ENCODE peak calls at places on chromosome X, in six cellular contexts. One of them, this sample, is unnamed.

GRCh38 chrX:151004085-151004484 is 20.9 kb downstream of the HMGB3 start:
- DNase-seq in left ventricle myocardium inferior: no peak
- DNase-seq in CD4-positive, alpha-beta T cell: no peak
- DNase-seq in mammary epithelial cell: no peak
- DNase-seq in fibroblast of lung: no peak
- DNase-seq in A549: no peak
- DNase-seq in this sample: no peak

GRCh38 chrX:12372111-12372510 is 233.8 kb downstream of the FRMPD4 start:
- DNase-seq in left ventricle myocardium inferior: no peak
- DNase-seq in CD4-positive, alpha-beta T cell: no peak
- DNase-seq in mammary epithelial cell: peak; percentile 91
- DNase-seq in fibroblast of lung: no peak
- DNase-seq in A549: no peak
- DNase-seq in this sample: peak; percentile 42

GRCh38 chrX:132968282-132968681 is 9.9 kb upstream of the HS6ST2 start:
- DNase-seq in left ventricle myocardium inferior: no peak
- DNase-seq in CD4-positive, alpha-beta T cell: no peak
- DNase-seq in mammary epithelial cell: no peak
- DNase-seq in fibroblast of lung: no peak
- DNase-seq in A549: no peak
- DNase-seq in this sample: no peak

GRCh38 chrX:3166670-3167455 is 125.6 kb downstream of the ARSF start:
- DNase-seq in left ventricle myocardium inferior: no peak
- DNase-seq in CD4-positive, alpha-beta T cell: no peak
- DNase-seq in mammary epithelial cell: no peak
- DNase-seq in fibroblast of lung: no peak
- DNase-seq in A549: no peak
- DNase-seq in this sample: no peak

GRCh38 chrX:75596178-75596577 is 73.3 kb upstream of the ZDHHC15 start:
- DNase-seq in left ventricle myocardium inferior: no peak
- DNase-seq in CD4-positive, alpha-beta T cell: no peak
- DNase-seq in mammary epithelial cell: no peak
- DNase-seq in fibroblast of lung: no peak
- DNase-seq in A549: no peak
- DNase-seq in this sample: no peak

GRCh38 chrX:21798677-21799219 is 40.7 kb upstream of the MBTPS2 start:
- DNase-seq in left ventricle myocardium inferior: no peak
- DNase-seq in CD4-positive, alpha-beta T cell: no peak
- DNase-seq in mammary epithelial cell: peak; percentile 94
- DNase-seq in fibroblast of lung: peak; percentile 59
- DNase-seq in A549: peak; percentile 9
- DNase-seq in this sample: peak; percentile 59

GRCh38 chrX:24506082-24506481 is 41.0 kb downstream of the PDK3 start:
- DNase-seq in left ventricle myocardium inferior: no peak
- DNase-seq in CD4-positive, alpha-beta T cell: no peak
- DNase-seq in mammary epithelial cell: peak; percentile 67
- DNase-seq in fibroblast of lung: no peak
- DNase-seq in A549: no peak
- DNase-seq in this sample: peak; percentile 54

GRCh38 chrX:7147431-7147977 is at the start of gene STS:
- DNase-seq in left ventricle myocardium inferior: peak; percentile 38
- DNase-seq in CD4-positive, alpha-beta T cell: peak; percentile 1
- DNase-seq in mammary epithelial cell: peak; percentile 27
- DNase-seq in fibroblast of lung: no peak
- DNase-seq in A549: no peak
- DNase-seq in this sample: no peak

DNA sequence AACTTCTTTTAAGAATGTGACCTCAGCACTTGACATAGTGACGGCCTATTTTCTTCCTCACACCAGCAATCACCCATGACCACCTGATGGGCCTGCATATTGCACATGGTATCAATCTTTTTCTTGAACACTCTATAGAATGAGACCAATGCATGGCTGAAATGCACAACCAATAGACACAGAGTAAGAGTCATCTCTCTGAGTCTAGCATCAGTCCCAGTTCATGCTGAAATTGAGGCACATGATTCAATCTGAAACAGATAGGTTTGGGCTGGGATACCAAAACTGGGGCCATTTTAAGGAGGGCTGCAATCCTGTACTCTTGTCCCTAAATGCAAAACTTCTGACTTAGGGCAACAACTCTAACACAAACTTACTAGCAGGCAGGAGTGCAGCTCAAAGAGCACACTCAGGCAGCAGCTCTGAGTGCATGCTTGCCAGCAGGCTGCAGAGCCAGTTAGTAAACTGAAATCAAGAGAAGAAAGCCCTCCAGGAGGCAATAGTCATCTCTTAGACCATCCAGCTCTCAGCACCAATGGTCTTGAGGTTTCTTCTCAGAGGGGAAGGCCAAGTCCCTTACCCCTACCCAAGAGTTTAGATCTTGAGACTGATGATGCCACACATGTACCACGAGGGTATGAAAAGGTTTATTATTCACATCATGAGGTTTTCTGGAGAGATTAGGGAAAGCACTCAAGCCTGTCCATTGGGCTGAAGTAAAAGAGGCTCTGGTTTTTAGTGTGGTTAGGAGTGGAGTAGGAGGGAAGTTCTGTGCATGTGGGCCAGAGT is 24.7 kb upstream of the GPR101 start:
- DNase-seq in left ventricle myocardium inferior: no peak
- DNase-seq in CD4-positive, alpha-beta T cell: no peak
- DNase-seq in mammary epithelial cell: no peak
- DNase-seq in fibroblast of lung: no peak
- DNase-seq in A549: no peak
- DNase-seq in this sample: no peak
- TF ChIP-seq CTCF in left ventricle myocardium inferior: no peak
- TF ChIP-seq CTCF in CD4-positive, alpha-beta T cell: no peak
- TF ChIP-seq CTCF in mammary epithelial cell: no peak
- TF ChIP-seq CTCF in fibroblast of lung: no peak
- TF ChIP-seq CTCF in A549: no peak
- TF ChIP-seq CTCF in this sample: no peak

GRCh38 chrX:45842916-45843315 is 642.2 kb upstream of the DIPK2B start:
- DNase-seq in left ventricle myocardium inferior: no peak
- DNase-seq in CD4-positive, alpha-beta T cell: no peak
- DNase-seq in mammary epithelial cell: no peak
- DNase-seq in fibroblast of lung: no peak
- DNase-seq in A549: no peak
- DNase-seq in this sample: no peak
- H3K27ac ChIP-seq in left ventricle myocardium inferior: no peak overlapping the region
- H3K27ac ChIP-seq in CD4-positive, alpha-beta T cell: no peak overlapping the region
- H3K27ac ChIP-seq in mammary epithelial cell: no peak overlapping the region
- H3K27ac ChIP-seq in fibroblast of lung: no peak overlapping the region
- H3K27ac ChIP-seq in A549: no peak overlapping the region
- H3K27ac ChIP-seq in this sample: no peak overlapping the region

GRCh38 chrX:96027363-96027894 is 657.2 kb upstream of the DIAPH2 start:
- DNase-seq in left ventricle myocardium inferior: no peak
- DNase-seq in CD4-positive, alpha-beta T cell: no peak
- DNase-seq in mammary epithelial cell: no peak
- DNase-seq in fibroblast of lung: peak; percentile 89
- DNase-seq in A549: no peak
- DNase-seq in this sample: no peak
- TF ChIP-seq CTCF in left ventricle myocardium inferior: no peak
- TF ChIP-seq CTCF in CD4-positive, alpha-beta T cell: no peak
- TF ChIP-seq CTCF in mammary epithelial cell: no peak
- TF ChIP-seq CTCF in fibroblast of lung: no peak
- TF ChIP-seq CTCF in A549: no peak
- TF ChIP-seq CTCF in this sample: no peak

DNA sequence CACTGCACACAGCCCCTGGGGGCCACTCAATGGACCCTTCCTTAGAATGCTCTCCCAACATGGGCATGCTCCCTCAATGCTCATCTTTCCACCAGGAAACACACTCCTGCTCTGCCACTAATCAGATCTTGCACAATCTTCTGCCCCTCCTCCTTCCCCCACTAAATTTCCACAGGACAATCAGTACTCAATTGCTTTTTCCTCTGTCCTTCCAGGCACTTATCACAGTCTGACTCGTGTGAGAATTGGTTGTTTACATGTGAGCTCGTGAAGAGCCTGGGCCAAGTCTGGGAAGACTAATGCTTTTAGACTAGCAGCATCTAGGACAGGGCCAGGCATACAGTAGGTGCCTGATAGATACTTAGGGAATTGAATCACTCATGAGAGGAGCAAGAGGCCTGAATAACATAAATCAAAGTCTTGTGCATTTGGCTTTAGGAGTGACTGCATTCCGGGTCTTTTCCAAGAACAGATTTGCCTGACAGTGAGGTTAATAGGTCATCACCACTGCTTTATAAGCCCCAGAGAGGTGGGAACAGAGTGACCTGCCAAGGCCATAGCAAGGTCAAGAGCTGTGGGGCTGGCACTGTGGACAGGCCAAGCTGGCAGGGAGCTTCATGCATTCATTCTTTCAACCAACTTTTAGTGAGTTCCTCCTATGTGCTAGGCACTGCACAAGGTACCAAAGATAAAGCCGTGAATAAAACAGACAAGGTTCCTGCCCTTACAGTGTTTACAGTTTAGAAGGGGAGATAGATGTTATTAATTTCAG is 55.0 kb downstream of the PRPS1 start:
- DNase-seq in left ventricle myocardium inferior: no peak
- DNase-seq in CD4-positive, alpha-beta T cell: no peak
- DNase-seq in mammary epithelial cell: no peak
- DNase-seq in fibroblast of lung: peak; percentile 71
- DNase-seq in A549: no peak
- DNase-seq in this sample: no peak
- H3K27ac ChIP-seq in left ventricle myocardium inferior: peak overlapping the region; percentile 72
- H3K27ac ChIP-seq in CD4-positive, alpha-beta T cell: no peak overlapping the region
- H3K27ac ChIP-seq in mammary epithelial cell: no peak overlapping the region
- H3K27ac ChIP-seq in fibroblast of lung: no peak overlapping the region
- H3K27ac ChIP-seq in A549: peak overlapping the region; percentile 47
- H3K27ac ChIP-seq in this sample: peak overlapping the region; percentile 94

GRCh38 chrX:152601848-152602616 is 35.7 kb upstream of the GABRQ start:
- DNase-seq in left ventricle myocardium inferior: no peak
- DNase-seq in CD4-positive, alpha-beta T cell: no peak
- DNase-seq in mammary epithelial cell: peak; percentile 6
- DNase-seq in fibroblast of lung: no peak
- DNase-seq in A549: no peak
- DNase-seq in this sample: no peak
- TF ChIP-seq CTCF in left ventricle myocardium inferior: no peak
- TF ChIP-seq CTCF in CD4-positive, alpha-beta T cell: no peak
- TF ChIP-seq CTCF in mammary epithelial cell: no peak
- TF ChIP-seq CTCF in fibroblast of lung: no peak
- TF ChIP-seq CTCF in A549: no peak
- TF ChIP-seq CTCF in this sample: no peak

DNA sequence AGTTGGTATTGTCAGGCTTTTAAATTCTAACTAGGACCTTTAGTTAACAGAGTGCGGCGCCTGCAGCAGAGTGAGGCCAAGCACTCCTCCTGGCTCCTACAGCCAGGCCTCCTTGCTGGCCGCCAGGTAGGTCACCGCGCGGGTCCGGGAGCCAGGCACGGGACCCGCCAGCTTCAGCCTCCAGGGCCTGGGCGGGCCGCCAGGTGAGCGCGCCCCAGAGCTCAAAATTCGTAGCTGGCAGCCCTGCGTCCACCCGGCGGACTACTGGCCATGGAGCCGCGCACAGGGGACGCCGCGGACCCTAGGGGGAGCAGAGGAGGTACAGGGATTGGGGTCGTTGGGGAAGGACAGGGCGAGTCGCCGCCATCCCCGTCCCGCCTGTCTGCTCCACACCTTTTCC is at the start of gene MAGIX:
- DNase-seq in left ventricle myocardium inferior: no peak
- DNase-seq in CD4-positive, alpha-beta T cell: no peak
- DNase-seq in mammary epithelial cell: no peak
- DNase-seq in fibroblast of lung: no peak
- DNase-seq in A549: no peak
- DNase-seq in this sample: no peak
- H3K27ac ChIP-seq in left ventricle myocardium inferior: peak within 1 kb of the TSS; percentile 95
- H3K27ac ChIP-seq in CD4-positive, alpha-beta T cell: peak within 1 kb of the TSS; percentile 65
- H3K27ac ChIP-seq in mammary epithelial cell: no peak within 1 kb of the TSS
- H3K27ac ChIP-seq in fibroblast of lung: peak within 1 kb of the TSS; percentile 27
- H3K27ac ChIP-seq in A549: peak within 1 kb of the TSS; percentile 90
- H3K27ac ChIP-seq in this sample: peak within 1 kb of the TSS; percentile 100

DNA sequence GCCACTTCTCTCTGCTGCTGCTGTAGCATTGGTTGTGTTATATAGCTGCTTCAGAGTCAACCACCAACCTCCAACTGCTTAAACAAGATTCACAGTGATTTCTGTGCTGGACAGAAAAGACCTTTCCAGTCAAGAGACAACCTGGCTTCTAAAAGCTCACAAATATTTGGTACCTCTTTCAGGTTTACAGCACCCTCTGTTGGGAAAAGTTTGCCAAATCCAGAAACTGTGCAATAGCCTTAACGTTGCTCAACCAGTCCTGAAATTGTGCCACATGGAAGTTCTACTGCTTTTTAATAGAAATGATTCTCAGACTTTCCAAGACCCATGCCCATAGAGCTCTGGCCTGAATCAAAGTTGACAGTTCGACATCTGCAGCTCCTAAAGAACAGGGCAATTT is 842.1 kb upstream of the HTR2C start:
- DNase-seq in left ventricle myocardium inferior: no peak
- DNase-seq in CD4-positive, alpha-beta T cell: no peak
- DNase-seq in mammary epithelial cell: peak; percentile 8
- DNase-seq in fibroblast of lung: no peak
- DNase-seq in A549: no peak
- DNase-seq in this sample: peak; percentile 1
- TF ChIP-seq CTCF in left ventricle myocardium inferior: no peak
- TF ChIP-seq CTCF in CD4-positive, alpha-beta T cell: no peak
- TF ChIP-seq CTCF in mammary epithelial cell: peak; percentile 18
- TF ChIP-seq CTCF in fibroblast of lung: no peak
- TF ChIP-seq CTCF in A549: no peak
- TF ChIP-seq CTCF in this sample: no peak

GRCh38 chrX:138031715-138032114 is 465.8 kb downstream of the ZIC3 start:
- DNase-seq in left ventricle myocardium inferior: no peak
- DNase-seq in CD4-positive, alpha-beta T cell: no peak
- DNase-seq in mammary epithelial cell: no peak
- DNase-seq in fibroblast of lung: no peak
- DNase-seq in A549: no peak
- DNase-seq in this sample: no peak
- H3K27ac ChIP-seq in left ventricle myocardium inferior: no peak overlapping the region
- H3K27ac ChIP-seq in CD4-positive, alpha-beta T cell: no peak overlapping the region
- H3K27ac ChIP-seq in mammary epithelial cell: no peak overlapping the region
- H3K27ac ChIP-seq in fibroblast of lung: no peak overlapping the region
- H3K27ac ChIP-seq in A549: no peak overlapping the region
- H3K27ac ChIP-seq in this sample: no peak overlapping the region

GRCh38 chrX:153568612-153569011 is 30.3 kb downstream of the CCNQ start:
- DNase-seq in left ventricle myocardium inferior: no peak
- DNase-seq in CD4-positive, alpha-beta T cell: no peak
- DNase-seq in mammary epithelial cell: no peak
- DNase-seq in fibroblast of lung: no peak
- DNase-seq in A549: peak; percentile 33
- DNase-seq in this sample: no peak
- TF ChIP-seq CTCF in left ventricle myocardium inferior: no peak
- TF ChIP-seq CTCF in CD4-positive, alpha-beta T cell: no peak
- TF ChIP-seq CTCF in mammary epithelial cell: no peak
- TF ChIP-seq CTCF in fibroblast of lung: no peak
- TF ChIP-seq CTCF in A549: no peak
- TF ChIP-seq CTCF in this sample: no peak

This sample was measured in RWPE1.